ENCODE peak calls at places on chromosome 9, in eight cellular contexts. One of them, this sample, is unnamed.

GRCh38 chr9:73200694-73201432 is 49.2 kb downstream of the ANXA1 start:
- DNase-seq in GM23338: peak
- DNase-seq in endothelial cell of umbilical vein: peak
- DNase-seq in PC-3: peak
- DNase-seq in K562: no peak
- DNase-seq in GM23248: peak
- DNase-seq in fibroblast of lung: peak
- DNase-seq in neural progenitor cell: peak
- DNase-seq in this sample: no peak

GRCh38 chr9:2158729-2159128 is 143.6 kb downstream of the SMARCA2 start:
- DNase-seq in GM23338: peak
- DNase-seq in endothelial cell of umbilical vein: no peak
- DNase-seq in PC-3: no peak
- DNase-seq in K562: no peak
- DNase-seq in GM23248: peak
- DNase-seq in fibroblast of lung: peak
- DNase-seq in neural progenitor cell: no peak
- DNase-seq in this sample: no peak

GRCh38 chr9:12815895-12816294 is 41.1 kb downstream of the LURAP1L start:
- DNase-seq in GM23338: no peak
- DNase-seq in endothelial cell of umbilical vein: no peak
- DNase-seq in PC-3: peak
- DNase-seq in K562: no peak
- DNase-seq in GM23248: peak
- DNase-seq in fibroblast of lung: peak
- DNase-seq in neural progenitor cell: no peak
- DNase-seq in this sample: no peak

GRCh38 chr9:83041771-83042170 is 21.2 kb downstream of the RASEF start:
- DNase-seq in GM23338: no peak
- DNase-seq in endothelial cell of umbilical vein: no peak
- DNase-seq in PC-3: peak
- DNase-seq in K562: no peak
- DNase-seq in GM23248: no peak
- DNase-seq in fibroblast of lung: no peak
- DNase-seq in neural progenitor cell: no peak
- DNase-seq in this sample: no peak

GRCh38 chr9:15276328-15276969 is 30.6 kb downstream of the TTC39B start:
- DNase-seq in GM23338: no peak
- DNase-seq in endothelial cell of umbilical vein: no peak
- DNase-seq in PC-3: peak
- DNase-seq in K562: no peak
- DNase-seq in GM23248: no peak
- DNase-seq in fibroblast of lung: no peak
- DNase-seq in neural progenitor cell: no peak
- DNase-seq in this sample: no peak

GRCh38 chr9:77457916-77458592 is 190.1 kb downstream of the GNA14 start:
- DNase-seq in GM23338: peak
- DNase-seq in endothelial cell of umbilical vein: peak
- DNase-seq in PC-3: peak
- DNase-seq in K562: peak
- DNase-seq in GM23248: peak
- DNase-seq in fibroblast of lung: peak
- DNase-seq in neural progenitor cell: peak
- DNase-seq in this sample: peak

GRCh38 chr9:105901514-105902109 is 207.3 kb downstream of the TMEM38B start:
- DNase-seq in GM23338: peak
- DNase-seq in endothelial cell of umbilical vein: peak
- DNase-seq in PC-3: peak
- DNase-seq in K562: peak
- DNase-seq in GM23248: peak
- DNase-seq in fibroblast of lung: peak
- DNase-seq in neural progenitor cell: peak
- DNase-seq in this sample: no peak

GRCh38 chr9:119365291-119366027 is 3.8 kb downstream of the BRINP1 start:
- DNase-seq in GM23338: peak
- DNase-seq in endothelial cell of umbilical vein: peak
- DNase-seq in PC-3: peak
- DNase-seq in K562: peak
- DNase-seq in GM23248: peak
- DNase-seq in fibroblast of lung: no peak
- DNase-seq in neural progenitor cell: peak
- DNase-seq in this sample: no peak

GRCh38 chr9:110284211-110284849 is 28.0 kb upstream of the TXN start:
- DNase-seq in GM23338: no peak
- DNase-seq in endothelial cell of umbilical vein: no peak
- DNase-seq in PC-3: no peak
- DNase-seq in K562: no peak
- DNase-seq in GM23248: no peak
- DNase-seq in fibroblast of lung: no peak
- DNase-seq in neural progenitor cell: no peak
- DNase-seq in this sample: peak

GRCh38 chr9:38687389-38687842 is 32.5 kb downstream of the FAM240B start:
- DNase-seq in GM23338: peak
- DNase-seq in endothelial cell of umbilical vein: no peak
- DNase-seq in PC-3: peak
- DNase-seq in K562: peak
- DNase-seq in GM23248: no peak
- DNase-seq in fibroblast of lung: no peak
- DNase-seq in neural progenitor cell: no peak
- DNase-seq in this sample: peak

GRCh38 chr9:29211681-29212589 is 1638.7 kb upstream of the C9orf72 start:
- DNase-seq in GM23338: peak
- DNase-seq in endothelial cell of umbilical vein: peak
- DNase-seq in PC-3: no peak
- DNase-seq in K562: no peak
- DNase-seq in GM23248: peak
- DNase-seq in fibroblast of lung: peak
- DNase-seq in neural progenitor cell: peak
- DNase-seq in this sample: no peak
- TF ChIP-seq EZH2 in GM23338: peak
- TF ChIP-seq EZH2 in endothelial cell of umbilical vein: no peak
- TF ChIP-seq EZH2 in PC-3: no peak
- TF ChIP-seq EZH2 in K562: no peak
- TF ChIP-seq EZH2 in GM23248: no peak
- TF ChIP-seq EZH2 in fibroblast of lung: no peak
- TF ChIP-seq EZH2 in neural progenitor cell: no peak
- TF ChIP-seq EZH2 in this sample: peak

DNA sequence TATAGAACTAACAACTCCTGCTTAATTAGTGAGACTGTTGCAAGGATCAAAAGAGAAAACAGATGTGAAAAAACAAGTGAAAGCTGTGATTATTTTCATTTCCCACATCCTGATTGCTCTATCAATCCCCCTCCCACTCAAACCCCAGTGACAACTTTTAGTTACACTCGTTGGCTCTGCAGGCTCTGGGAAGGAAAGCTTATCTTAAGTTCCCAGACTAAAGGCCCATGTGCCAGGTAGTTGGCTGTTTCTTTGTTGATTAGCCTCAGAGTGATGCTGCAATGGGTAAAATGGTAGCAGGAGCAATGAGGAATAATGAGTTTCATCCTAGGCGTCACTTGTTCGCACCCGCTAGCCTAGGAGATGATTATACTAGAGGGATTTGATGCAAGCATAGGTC is 133.3 kb upstream of the IFNE start:
- DNase-seq in GM23338: peak
- DNase-seq in endothelial cell of umbilical vein: no peak
- DNase-seq in PC-3: no peak
- DNase-seq in K562: no peak
- DNase-seq in GM23248: no peak
- DNase-seq in fibroblast of lung: no peak
- DNase-seq in neural progenitor cell: no peak
- DNase-seq in this sample: no peak
- H2AFZ ChIP-seq in GM23338: no peak
- H2AFZ ChIP-seq in endothelial cell of umbilical vein: no peak
- H2AFZ ChIP-seq in PC-3: peak
- H2AFZ ChIP-seq in K562: no peak
- H2AFZ ChIP-seq in GM23248: peak
- H2AFZ ChIP-seq in fibroblast of lung: peak
- H2AFZ ChIP-seq in neural progenitor cell: peak
- H2AFZ ChIP-seq in this sample: peak

GRCh38 chr9:86073839-86074238 is 25.5 kb downstream of the GOLM1 start:
- DNase-seq in GM23338: no peak
- DNase-seq in endothelial cell of umbilical vein: no peak
- DNase-seq in PC-3: no peak
- DNase-seq in K562: no peak
- DNase-seq in GM23248: no peak
- DNase-seq in fibroblast of lung: no peak
- DNase-seq in neural progenitor cell: no peak
- DNase-seq in this sample: no peak
- TF ChIP-seq EZH2 in GM23338: no peak
- TF ChIP-seq EZH2 in endothelial cell of umbilical vein: no peak
- TF ChIP-seq EZH2 in PC-3: no peak
- TF ChIP-seq EZH2 in K562: no peak
- TF ChIP-seq EZH2 in GM23248: no peak
- TF ChIP-seq EZH2 in fibroblast of lung: no peak
- TF ChIP-seq EZH2 in neural progenitor cell: no peak
- TF ChIP-seq EZH2 in this sample: no peak

DNA sequence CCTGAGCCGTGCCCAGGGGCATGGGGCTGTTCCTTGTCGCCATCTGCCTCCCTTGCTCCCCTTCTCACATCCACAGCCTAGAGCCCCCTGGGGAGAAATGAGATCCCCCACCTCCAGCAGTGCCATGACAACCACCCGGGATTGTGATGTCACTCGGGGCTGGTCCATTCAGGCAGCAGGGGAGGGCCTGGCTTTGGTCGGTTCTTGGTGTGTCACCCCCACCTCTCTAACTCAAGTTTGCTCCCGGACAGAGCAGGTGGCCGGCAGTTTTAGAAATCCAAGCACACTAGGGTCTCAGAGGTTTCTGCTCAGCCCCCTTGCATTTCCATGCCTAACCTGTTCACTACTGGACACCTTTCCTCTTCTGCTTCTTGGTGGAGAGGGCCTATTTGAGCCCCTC is at the start of gene ACTL7B:
- DNase-seq in GM23338: no peak
- DNase-seq in endothelial cell of umbilical vein: no peak
- DNase-seq in PC-3: no peak
- DNase-seq in K562: no peak
- DNase-seq in GM23248: no peak
- DNase-seq in fibroblast of lung: no peak
- DNase-seq in neural progenitor cell: no peak
- DNase-seq in this sample: no peak
- H2AFZ ChIP-seq in GM23338: no peak
- H2AFZ ChIP-seq in endothelial cell of umbilical vein: no peak
- H2AFZ ChIP-seq in PC-3: no peak
- H2AFZ ChIP-seq in K562: no peak
- H2AFZ ChIP-seq in GM23248: no peak
- H2AFZ ChIP-seq in fibroblast of lung: no peak
- H2AFZ ChIP-seq in neural progenitor cell: no peak
- H2AFZ ChIP-seq in this sample: no peak